ENCODE peak calls at places on chromosomes 4 and X, in five cellular contexts. Y, S, J, F and D are unnamed samples.

GRCh38 chr4:127788517-127788916 is 6.4 kb downstream of the HSPA4L start:
- DNase-seq in Y (peak), S (no peak), J (no peak), F (no peak), D (no peak)

GRCh38 chr4:81049310-81049709 is 18.8 kb downstream of the BMP3 start:
- DNase-seq in Y (no peak), S (no peak), J (no peak), F (no peak), D (no peak)

GRCh38 chr4:77797239-77797638 is 21.9 kb downstream of the CNOT6L start:
- DNase-seq in Y (no peak), S (no peak), J (no peak), F (no peak), D (no peak)

GRCh38 chrX:43949669-43950068 is 23.5 kb downstream of the NDP start:
- DNase-seq in Y (no peak), S (peak), J (peak), F (no peak), D (peak)

GRCh38 chr4:26791346-26791745 is 69.3 kb upstream of the STIM2 start:
- DNase-seq in Y (no peak), S (no peak), J (no peak), F (no peak), D (no peak)

GRCh38 chr4:150501019-150501727 is 80.8 kb upstream of the MAB21L2 start:
- DNase-seq in Y (no peak), S (no peak), J (no peak), F (no peak), D (no peak)

GRCh38 chr4:115165503-115165902 is 52.1 kb upstream of the NDST4 start:
- DNase-seq in Y (no peak), S (no peak), J (no peak), F (no peak), D (no peak)

GRCh38 chr4:70197842-70198241 is 2.3 kb downstream of the ODAM start:
- DNase-seq in Y (peak), S (no peak), J (peak), F (no peak), D (no peak)

GRCh38 chrX:139200346-139200745 is 330.2 kb upstream of the F9 start:
- DNase-seq in Y (no peak), S (no peak), J (no peak), F (no peak), D (no peak)

GRCh38 chr4:337932-338758 is 531 bp downstream of the ZNF141 start:
- DNase-seq in Y (no peak), S (peak), J (no peak), F (no peak), D (no peak)

GRCh38 chr4:8370835-8371234 is 69.7 kb downstream of the ACOX3 start:
- DNase-seq in Y (no peak), S (no peak), J (no peak), F (no peak), D (no peak)

GRCh38 chr4:37767546-37767945 is 58.9 kb upstream of the PGM2 start:
- DNase-seq in Y (peak), S (no peak), J (peak), F (peak), D (no peak)